ENCODE peak calls at places on chromosome 16, in five cellular contexts. Y is CD8-positive, alpha-beta memory T cell; L is lower leg skin; O is transverse colon; F is upper lobe of right lung. H is an unnamed sample.
A peak's percentile ranks its signal among the peaks of the same experiment; 100 is the strongest.

GRCh38 chr16:56792960-56793359 is 63.0 kb downstream of the NUP93 start:
- DNase-seq in Y (no peak), L (no peak), O (no peak), F (no peak), H (no peak)

GRCh38 chr16:75997606-75998005 is 271.3 kb upstream of the CPHXL start:
- DNase-seq in Y (no peak), L (no peak), O (no peak), F (no peak), H (no peak)

GRCh38 chr16:50251375-50252081 is 14.8 kb upstream of the ADCY7 start:
- DNase-seq in Y (no peak), L (peak; percentile 82), O (no peak), F (no peak), H (no peak)

GRCh38 chr16:89155184-89155679 is 16.3 kb upstream of the CDH15 start:
- DNase-seq in Y (no peak), L (peak; percentile 95), O (peak; percentile 64), F (peak; percentile 82), H (no peak)

GRCh38 chr16:68091604-68092261 is 6.6 kb downstream of the NFATC3 start:
- DNase-seq in Y (no peak), L (no peak), O (no peak), F (no peak), H (no peak)

GRCh38 chr16:53504665-53505064 is 1.7 kb upstream of the AKTIP start:
- DNase-seq in Y (peak; percentile 17), L (no peak), O (no peak), F (no peak), H (peak; percentile 9)

GRCh38 chr16:4679854-4680636 is 13.3 kb upstream of the NUDT16L1 start:
- DNase-seq in Y (no peak), L (no peak), O (peak; percentile 73), F (peak; percentile 94), H (peak; percentile 75)

GRCh38 chr16:50313596-50314483 is 47.5 kb downstream of the ADCY7 start:
- DNase-seq in Y (peak; percentile 38), L (peak; percentile 95), O (no peak), F (peak; percentile 78), H (no peak)

GRCh38 chr16:711548-712320 is 3.2 kb upstream of the METRN start:
- DNase-seq in Y (peak; percentile 73), L (peak; percentile 95), O (peak; percentile 85), F (peak; percentile 92), H (peak; percentile 61)

GRCh38 chr16:1537763-1538289 is 4.4 kb downstream of the TMEM204 start:
- DNase-seq in Y (peak; percentile 68), L (no peak), O (no peak), F (no peak), H (no peak)

GRCh38 chr16:81841709-81842108 is 62.6 kb downstream of the PLCG2 start:
- DNase-seq in Y (no peak), L (no peak), O (no peak), F (no peak), H (no peak)

GRCh38 chr16:51374790-51375189 is 223.7 kb upstream of the SALL1 start:
- DNase-seq in Y (no peak), L (no peak), O (no peak), F (no peak), H (no peak)

GRCh38 chr16:79850348-79850747 is 249.8 kb upstream of the MAF start:
- DNase-seq in Y (no peak), L (no peak), O (peak; percentile 14), F (no peak), H (no peak)

GRCh38 chr16:85699628-85700027 is 10.9 kb upstream of the GINS2 start:
- DNase-seq in Y (no peak), L (no peak), O (no peak), F (no peak), H (no peak)

GRCh38 chr16:77398495-77398894 is 36.3 kb downstream of the ADAMTS18 start:
- DNase-seq in Y (no peak), L (no peak), O (no peak), F (no peak), H (no peak)

GRCh38 chr16:20263138-20263855 is 64.0 kb downstream of the GP2 start:
- DNase-seq in Y (no peak), L (no peak), O (no peak), F (no peak), H (no peak)

GRCh38 chr16:8866884-8867482 is 1.8 kb downstream of the CARHSP1 start:
- DNase-seq in Y (no peak), L (no peak), O (peak; percentile 34), F (no peak), H (no peak)

GRCh38 chr16:28181557-28181914 is 30.2 kb downstream of the XPO6 start:
- DNase-seq in Y (no peak), L (no peak), O (no peak), F (no peak), H (peak; percentile 87)

GRCh38 chr16:89191033-89191900 is 9.1 kb downstream of the SLC22A31 start:
- DNase-seq in Y (no peak), L (no peak), O (no peak), F (peak; percentile 67), H (no peak)

GRCh38 chr16:28501258-28502232 is 5.1 kb downstream of the IL27 start:
- DNase-seq in Y (no peak), L (no peak), O (no peak), F (no peak), H (no peak)

GRCh38 chr16:25707982-25708583 is 16.3 kb downstream of the HS3ST4 start:
- DNase-seq in Y (no peak), L (no peak), O (peak; percentile 10), F (no peak), H (peak; percentile 51)

GRCh38 chr16:84928679-84929420 is 82.5 kb downstream of the ZDHHC7 start:
- DNase-seq in Y (no peak), L (peak; percentile 95), O (peak; percentile 58), F (no peak), H (peak; percentile 29)

DNA sequence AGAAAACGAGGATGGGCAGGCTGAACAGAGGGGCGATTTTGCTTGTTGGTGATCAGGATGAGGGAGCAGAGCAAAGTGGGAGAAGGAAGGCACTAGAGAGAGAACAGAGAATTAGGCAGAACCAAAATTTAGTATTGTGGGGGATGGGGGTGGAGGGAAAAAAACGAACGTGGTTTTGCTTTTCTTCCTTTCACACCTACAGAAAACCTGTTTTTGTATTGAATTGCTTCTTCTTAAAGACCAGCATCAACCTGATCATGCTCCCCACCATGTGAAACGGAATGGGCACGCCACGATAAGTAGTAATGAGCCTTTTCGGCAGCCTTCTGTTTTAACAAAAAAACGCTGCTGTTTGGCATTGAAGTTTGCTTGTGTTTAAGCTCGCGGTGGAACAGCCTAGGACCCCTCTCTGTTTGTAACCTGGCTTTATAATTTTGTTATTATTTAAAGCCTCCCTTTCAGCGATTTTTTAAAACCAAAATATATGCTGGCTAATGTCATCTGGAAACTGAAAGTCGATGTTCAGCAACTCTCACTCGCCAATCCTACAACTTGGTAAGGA is 36.8 kb downstream of the ERCC4 start:
- DNase-seq in Y (no peak), L (no peak), O (no peak), F (no peak), H (no peak)
- H3K4me3 ChIP-seq in Y (peak overlapping the region; percentile 26), L (no peak overlapping the region), O (peak overlapping the region; percentile 33), F (peak overlapping the region; percentile 24), H (no peak overlapping the region)

DNA sequence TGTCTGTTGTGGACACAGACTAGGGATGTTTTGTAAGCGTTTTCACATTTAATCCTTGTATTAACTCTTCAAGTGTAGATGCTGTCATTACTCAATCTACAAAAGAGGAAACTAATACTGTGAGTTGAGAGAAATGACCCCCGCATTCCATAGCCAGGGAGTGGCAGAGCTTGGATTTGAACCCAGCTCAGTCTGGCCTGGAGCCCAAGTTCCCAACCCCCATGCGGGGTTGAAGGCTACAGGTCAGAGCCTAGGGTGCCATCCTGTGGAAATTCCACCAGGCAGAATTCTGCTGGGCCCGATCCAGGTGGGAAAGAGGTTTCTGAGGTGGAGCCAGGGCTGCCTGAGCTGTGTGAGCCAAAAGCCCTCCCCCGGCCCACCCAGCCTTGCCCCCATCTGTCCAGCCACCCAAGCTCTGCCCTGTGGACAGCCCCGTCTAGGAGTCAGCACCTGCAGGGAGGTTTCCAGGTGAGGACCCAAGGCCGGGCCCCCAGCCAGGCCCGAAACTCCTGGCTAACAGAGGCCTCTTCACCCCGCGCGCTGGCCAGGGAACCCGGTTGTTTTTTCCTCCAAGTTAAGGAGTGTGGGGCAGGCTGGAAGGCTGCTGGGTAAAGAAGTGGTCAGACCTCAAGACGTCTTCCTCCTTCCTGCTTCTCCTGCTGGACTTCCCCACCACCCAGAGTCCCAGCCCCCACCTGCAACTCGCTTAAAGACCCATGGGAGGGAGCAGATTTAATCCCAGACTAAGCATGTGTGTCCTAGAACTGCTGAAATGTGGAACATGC is 5.7 kb downstream of the MMP15 start:
- DNase-seq in Y (no peak), L (no peak), O (no peak), F (peak; percentile 71), H (peak; percentile 54)
- H3K4me3 ChIP-seq in Y (no peak overlapping the region), L (no peak overlapping the region), O (no peak overlapping the region), F (no peak overlapping the region), H (no peak overlapping the region)

GRCh38 chr16:23354246-23354645 is 52.1 kb downstream of the SCNN1B start:
- DNase-seq in Y (no peak), L (no peak), O (no peak), F (peak; percentile 46), H (no peak)

GRCh38 chr16:23355106-23355670 is 53.1 kb downstream of the SCNN1B start:
- DNase-seq in Y (no peak), L (no peak), O (no peak), F (peak; percentile 51), H (no peak)

GRCh38 chr16:23357761-23358290 is 55.7 kb downstream of the SCNN1B start:
- DNase-seq in Y (no peak), L (no peak), O (peak; percentile 42), F (peak; percentile 46), H (no peak)

GRCh38 chr16:23359092-23359760 is 57.1 kb downstream of the SCNN1B start:
- DNase-seq in Y (no peak), L (no peak), O (no peak), F (no peak), H (no peak)

DNA sequence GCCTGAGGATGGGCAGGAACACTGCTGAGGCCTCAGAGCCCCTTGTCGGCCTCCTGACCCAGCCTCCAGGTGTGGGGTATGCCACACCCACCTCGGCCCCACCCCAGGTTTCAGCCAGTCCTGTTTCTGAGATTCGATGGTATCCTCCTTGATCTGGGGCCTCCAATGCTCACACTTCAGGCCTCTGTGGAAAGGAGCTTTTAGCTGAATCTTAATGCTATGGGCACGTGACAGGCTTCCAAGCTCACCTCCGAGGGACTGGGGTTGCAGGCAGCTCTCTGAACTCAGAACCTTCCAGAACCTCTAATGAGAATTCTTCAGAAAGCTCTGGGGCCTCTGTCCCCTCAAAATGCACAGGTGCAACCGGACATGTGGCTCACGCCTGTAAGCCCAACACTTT is 54.8 kb downstream of the SCNN1B start:
- DNase-seq in Y (no peak), L (no peak), O (no peak), F (peak; percentile 46), H (no peak)
- H3K4me3 ChIP-seq in Y (no peak overlapping the region), L (no peak overlapping the region), O (no peak overlapping the region), F (no peak overlapping the region), H (no peak overlapping the region)

GRCh38 chr16:70685061-70685937 is 554 bp downstream of the MTSS2 start:
- DNase-seq in Y (peak; percentile 35), L (no peak), O (no peak), F (no peak), H (no peak)
- H3K4me3 ChIP-seq in Y (no peak overlapping the region), L (peak overlapping the region; percentile 64), O (peak overlapping the region; percentile 57), F (peak overlapping the region; percentile 73), H (peak overlapping the region; percentile 63)

GRCh38 chr16:83137894-83138293 is 511.1 kb downstream of the CDH13 start:
- DNase-seq in Y (no peak), L (no peak), O (no peak), F (no peak), H (no peak)
- H3K4me3 ChIP-seq in Y (no peak overlapping the region), L (no peak overlapping the region), O (peak overlapping the region; percentile 43), F (peak overlapping the region; percentile 40), H (no peak overlapping the region)